ENCODE peak calls at places on chromosomes 6 and 20, in four cellular contexts. Q, M, X and D are unnamed samples.

GRCh38 chr6:9250852-9251251 is 815.5 kb upstream of the SLC35B3 start:
- DNase-seq in M (no peak), X (no peak), Q (peak), D (no peak)

GRCh38 chr20:4243071-4243470 is 227.7 kb upstream of the RNF24 start:
- DNase-seq in X (no peak), Q (no peak), M (no peak), D (no peak)

GRCh38 chr6:119764927-119765681 is 415.5 kb upstream of the MAN1A1 start:
- DNase-seq in M (no peak), X (no peak), Q (no peak), D (no peak)

GRCh38 chr6:7543761-7544424 is 2.4 kb downstream of the DSP start:
- DNase-seq in M (no peak), Q (peak), X (no peak), D (no peak)

GRCh38 chr6:22236626-22237414 is 60.0 kb downstream of the PRL start:
- DNase-seq in M (peak), Q (peak), X (no peak), D (no peak)

GRCh38 chr6:161225677-161226004 is 48.2 kb downstream of the AGPAT4 start:
- DNase-seq in X (no peak), M (no peak), Q (no peak), D (no peak)

GRCh38 chr6:44064089-44064947 is 62.9 kb downstream of the MRPL14 start:
- DNase-seq in M (no peak), Q (peak), X (no peak), D (no peak)

GRCh38 chr6:90284745-90285481 is 11.7 kb downstream of the BACH2 start:
- DNase-seq in Q (peak), M (no peak), X (no peak), D (no peak)

GRCh38 chr6:74448850-74449249 is 752.8 kb downstream of the CD109 start:
- DNase-seq in Q (no peak), M (no peak), X (no peak), D (no peak)

GRCh38 chr20:37095108-37095608 is 639 bp downstream of the RBL1 start:
- DNase-seq in X (peak), Q (no peak), M (no peak), D (no peak)

GRCh38 chr6:163906006-163906710 is 491.6 kb downstream of the QKI start:
- DNase-seq in M (no peak), X (no peak), Q (no peak), D (no peak)

GRCh38 chr20:51318058-51318960 is 224.2 kb downstream of the NFATC2 start:
- DNase-seq in Q (no peak), X (peak), M (no peak), D (no peak)

GRCh38 chr20:49603209-49603627 is 35.3 kb upstream of the PTGIS start:
- DNase-seq in Q (peak), M (no peak), X (no peak), D (no peak)

GRCh38 chr20:9070304-9070703 is 1.4 kb downstream of the PLCB4 start:
- DNase-seq in Q (no peak), M (no peak), X (no peak), D (no peak)

GRCh38 chr6:111843347-111844147 is 29.7 kb downstream of the FYN start:
- DNase-seq in M (no peak), Q (no peak), X (peak), D (no peak)

GRCh38 chr6:113623124-113623523 is 234.0 kb upstream of the MARCKS start:
- DNase-seq in X (no peak), Q (peak), M (no peak), D (no peak)

GRCh38 chr6:116766506-116767176 is 1.1 kb upstream of the FAM162B start:
- DNase-seq in Q (no peak), M (no peak), X (no peak), D (no peak)

GRCh38 chr20:62358728-62359490 is 8.2 kb downstream of the LAMA5 start:
- DNase-seq in M (no peak), X (no peak), Q (no peak), D (no peak)

GRCh38 chr6:141258516-141258915 is 874.2 kb upstream of the GJE1 start:
- DNase-seq in X (no peak), Q (no peak), M (no peak), D (no peak)

GRCh38 chr20:32979201-32979998 is 24.8 kb downstream of the SUN5 start:
- DNase-seq in X (no peak), Q (no peak), M (no peak), D (no peak)
- TF ChIP-seq CTCF in X (no peak), Q (no peak), M (no peak), D (no peak)

DNA sequence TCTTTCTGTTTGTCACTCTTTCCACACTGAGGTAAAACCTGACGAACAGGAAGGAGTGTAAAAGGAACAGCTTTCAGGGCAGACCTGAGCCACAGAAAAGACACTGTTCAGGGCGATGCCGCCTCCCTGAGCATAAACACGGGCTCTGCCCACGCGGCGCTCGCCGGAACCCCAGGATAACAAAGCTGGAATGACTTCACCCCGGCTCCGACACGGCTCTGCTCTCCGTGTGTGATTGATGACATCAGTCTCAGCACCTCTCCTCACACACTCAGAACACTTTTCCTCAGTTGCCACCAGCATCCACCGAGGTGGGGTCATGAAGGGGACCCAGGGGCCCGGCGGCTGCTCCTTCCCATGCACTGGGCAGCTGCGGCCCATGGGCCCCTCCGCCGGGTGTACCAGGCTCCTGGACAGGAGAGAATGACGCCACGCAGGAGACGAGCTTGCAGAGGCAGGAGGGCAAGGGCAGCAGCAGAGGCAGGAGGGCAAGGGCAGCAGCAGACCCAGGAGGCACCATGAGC is 43.6 kb downstream of the DLL1 start:
- DNase-seq in M (no peak), Q (no peak), X (no peak), D (no peak)
- TF ChIP-seq CTCF in M (no peak), Q (no peak), X (no peak), D (no peak)

GRCh38 chr20:19181552-19181951 is 30.9 kb upstream of the SLC24A3 start:
- DNase-seq in X (no peak), Q (no peak), M (no peak), D (no peak)

DNA sequence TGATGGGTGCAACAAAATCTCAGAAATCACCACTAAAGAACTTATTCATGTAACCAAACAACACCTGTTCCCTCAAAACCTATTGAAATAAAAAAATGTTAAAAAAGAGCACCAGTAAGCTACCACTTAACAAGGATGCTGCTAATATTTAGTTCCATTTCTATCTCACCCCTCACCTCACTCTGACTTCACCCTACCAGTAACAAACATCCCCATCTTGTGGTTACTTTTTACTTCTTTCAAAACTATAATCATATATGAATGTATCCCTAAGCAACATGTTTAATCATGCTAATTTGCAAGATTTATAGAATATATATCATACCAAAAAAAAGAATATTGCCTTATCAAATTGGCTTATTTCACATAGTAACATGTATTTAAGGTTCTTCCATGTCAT is 27.4 kb upstream of the SLC24A3 start:
- DNase-seq in X (no peak), M (no peak), Q (no peak), D (no peak)
- TF ChIP-seq CTCF in X (no peak), M (no peak), Q (no peak), D (no peak)

GRCh38 chr20:35342154-35342769 is 50.0 kb upstream of the FAM83C start:
- DNase-seq in M (no peak), X (no peak), Q (peak), D (no peak)
- TF ChIP-seq CTCF in M (no peak), X (no peak), Q (peak), D (peak)

DNA sequence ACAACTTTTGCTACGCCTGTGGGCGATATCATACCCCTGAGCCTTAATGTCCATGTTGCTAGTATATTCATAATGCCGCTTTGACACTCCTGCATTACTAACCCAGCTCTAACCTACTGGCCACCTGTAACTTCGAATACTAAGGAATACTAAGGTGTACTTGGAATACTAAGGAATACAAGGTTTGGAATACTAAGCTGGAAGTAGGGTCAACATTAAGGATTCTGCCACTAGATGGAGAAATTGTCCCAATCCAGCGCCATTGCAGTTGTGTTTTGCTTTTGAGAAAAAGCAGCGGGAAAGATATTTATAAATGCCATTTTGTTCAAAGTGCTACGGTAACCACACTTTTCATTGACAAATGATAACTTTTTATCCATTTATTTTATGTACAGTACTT is 10.7 kb downstream of the TBXT start:
- DNase-seq in Q (no peak), X (no peak), M (no peak), D (no peak)
- TF ChIP-seq CTCF in Q (peak), X (no peak), M (no peak), D (peak)

DNA sequence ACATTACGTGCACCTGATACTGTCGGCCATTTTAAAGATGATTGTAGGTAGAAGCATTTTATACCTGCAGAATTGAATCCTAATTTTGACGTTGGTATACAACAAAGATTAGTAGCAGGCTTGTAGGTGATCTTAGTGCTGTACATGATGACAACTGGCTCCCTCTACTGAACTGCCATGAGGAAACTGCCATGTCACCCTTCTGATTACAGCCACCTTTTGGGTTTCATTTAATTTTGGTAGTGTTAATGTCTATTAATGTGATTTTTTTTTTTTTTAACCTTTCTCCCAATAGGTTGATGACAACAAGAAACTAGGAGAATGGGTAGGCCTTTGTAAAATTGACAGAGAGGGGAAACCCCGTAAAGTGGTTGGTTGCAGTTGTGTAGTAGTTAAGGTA is 2.3 kb downstream of the RPS12 start:
- DNase-seq in Q (no peak), M (no peak), X (no peak), D (no peak)
- TF ChIP-seq CTCF in Q (no peak), M (no peak), X (no peak), D (no peak)

GRCh38 chr6:106961136-106961535 is 13.4 kb downstream of the CD24 start:
- DNase-seq in M (no peak), Q (no peak), X (no peak), D (no peak)
- TF ChIP-seq CTCF in M (no peak), Q (no peak), X (no peak), D (no peak)

DNA sequence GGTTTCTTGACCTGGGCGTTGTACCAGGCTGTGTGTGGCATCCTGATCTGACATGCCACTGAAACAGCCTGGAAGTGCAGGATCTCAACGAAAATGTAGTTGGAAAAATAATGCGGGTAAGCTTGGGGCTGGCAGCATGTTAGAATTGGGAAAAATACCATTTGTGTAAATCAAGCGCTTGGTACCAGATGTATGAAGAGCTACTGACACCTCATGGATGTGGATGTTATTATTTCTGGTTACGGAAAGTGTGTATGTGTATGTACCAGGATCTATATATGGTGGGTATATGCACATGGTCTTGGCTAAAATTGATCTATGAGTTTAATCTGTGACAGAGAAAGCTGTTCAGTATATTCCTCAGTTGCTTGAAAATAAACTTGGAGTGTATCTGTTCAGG is 22.7 kb downstream of the HIVEP1 start:
- DNase-seq in Q (no peak), X (no peak), M (no peak), D (no peak)
- TF ChIP-seq CTCF in Q (no peak), X (no peak), M (no peak), D (peak)

DNA sequence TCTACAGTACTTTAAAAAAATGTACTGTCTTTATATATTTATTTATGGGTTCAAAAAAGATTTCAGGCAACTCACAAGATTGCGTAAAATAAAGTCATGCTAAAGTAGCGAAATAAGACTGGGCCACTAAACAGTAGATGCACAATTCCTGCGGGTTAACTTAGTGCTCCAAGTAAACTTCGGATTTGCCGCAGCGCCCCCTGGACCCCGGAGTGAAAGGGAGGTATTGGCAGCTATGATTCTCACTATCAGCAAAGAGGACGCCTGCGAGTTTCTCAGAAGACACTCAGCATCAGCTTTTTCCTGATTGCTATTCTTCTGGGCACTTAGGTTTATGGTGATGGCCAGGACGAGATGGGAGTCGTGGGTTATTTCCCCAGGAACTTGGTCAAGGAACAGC is 1.4 kb downstream of the OTOR start:
- DNase-seq in Q (no peak), M (no peak), X (no peak), D (no peak)
- TF ChIP-seq CTCF in Q (peak), M (no peak), X (no peak), D (no peak)